ENCODE peak calls at places on chromosomes 4 and X, in five cellular contexts. E, K, V, S and T are unnamed samples.

GRCh38 chr4:113444386-113444785 is 317.2 kb downstream of the CAMK2D start:
- DNase-seq in E (no peak), K (no peak), V (peak; percentile 64), S (peak; percentile 91), T (no peak)

GRCh38 chrX:28158019-28158777 is 176.9 kb upstream of the DCAF8L1 start:
- DNase-seq in E (no peak), K (no peak), V (no peak), S (no peak), T (no peak)

GRCh38 chrX:25017667-25018247 is 2.0 kb upstream of the ARX start:
- DNase-seq in E (no peak), K (peak; percentile 44), V (no peak), S (no peak), T (peak; percentile 4)

GRCh38 chr4:150160473-150160872 is 82.2 kb downstream of the DCLK2 start:
- DNase-seq in E (no peak), K (no peak), V (no peak), S (peak; percentile 75), T (no peak)

GRCh38 chr4:137961051-137961438 is 281.1 kb downstream of the SLC7A11 start:
- DNase-seq in E (no peak), K (peak; percentile 10), V (peak; percentile 90), S (no peak), T (no peak)

GRCh38 chrX:15468036-15468435 is 25.1 kb downstream of the PIR start:
- DNase-seq in E (peak; percentile 76), K (peak; percentile 43), V (peak; percentile 78), S (peak; percentile 17), T (no peak)

GRCh38 chr4:22237155-22237751 is 278.6 kb downstream of the ADGRA3 start:
- DNase-seq in E (peak; percentile 66), K (peak; percentile 29), V (peak; percentile 12), S (no peak), T (no peak)

GRCh38 chr4:82891728-82892466 is 944 bp upstream of the SEC31A start:
- DNase-seq in E (peak; percentile 46), K (no peak), V (peak; percentile 54), S (no peak), T (no peak)

GRCh38 chrX:82748901-82749505 is 759.1 kb upstream of the POU3F4 start:
- DNase-seq in E (no peak), K (no peak), V (peak; percentile 0), S (no peak), T (no peak)

GRCh38 chr4:173231916-173232315 is 63.3 kb downstream of the GALNT7 start:
- DNase-seq in E (no peak), K (no peak), V (peak; percentile 9), S (peak; percentile 79), T (no peak)

GRCh38 chrX:30795981-30796958 is 92.8 kb downstream of the TAB3 start:
- DNase-seq in E (no peak), K (no peak), V (no peak), S (no peak), T (no peak)

GRCh38 chr4:164955107-164955805 is 22.2 kb downstream of the TRIM61 start:
- DNase-seq in E (no peak), K (no peak), V (no peak), S (no peak), T (no peak)

GRCh38 chrX:133214316-133214715 is 3.8 kb downstream of the TFDP3 start:
- DNase-seq in E (no peak), K (no peak), V (peak; percentile 40), S (no peak), T (no peak)

GRCh38 chr4:124863039-124863545 is 150.6 kb upstream of the ANKRD50 start:
- DNase-seq in E (no peak), K (no peak), V (no peak), S (no peak), T (no peak)

GRCh38 chrX:69627744-69628143 is 11.8 kb downstream of the EDA start:
- DNase-seq in E (no peak), K (no peak), V (no peak), S (no peak), T (no peak)

GRCh38 chr4:819401-820229 is 6.3 kb downstream of the CPLX1 start:
- DNase-seq in E (no peak), K (no peak), V (no peak), S (no peak), T (no peak)

GRCh38 chr4:1010522-1011021 is 854 bp upstream of the FGFRL1 start:
- DNase-seq in E (no peak), K (no peak), V (peak; percentile 97), S (peak; percentile 42), T (no peak)

GRCh38 chr4:109730294-109731051 is 603 bp upstream of the PLA2G12A start:
- DNase-seq in E (no peak), K (peak; percentile 59), V (peak; percentile 82), S (peak; percentile 75), T (no peak)

GRCh38 chr4:16665942-16666586 is 232.4 kb downstream of the LDB2 start:
- DNase-seq in E (no peak), K (no peak), V (no peak), S (no peak), T (no peak)

GRCh38 chr4:91681544-91681943 is 622.2 kb upstream of the GRID2 start:
- DNase-seq in E (no peak), K (no peak), V (no peak), S (no peak), T (no peak)

GRCh38 chr4:7135389-7135746 is 57.0 kb upstream of the SORCS2 start:
- DNase-seq in E (no peak), K (no peak), V (peak; percentile 34), S (peak; percentile 6), T (no peak)

GRCh38 chrX:460823-461640 is 74.3 kb upstream of the PPP2R3B start:
- DNase-seq in E (no peak), K (no peak), V (no peak), S (no peak), T (no peak)

GRCh38 chrX:103540145-103540544 is 20.9 kb upstream of the RAB40A start:
- DNase-seq in E (no peak), K (no peak), V (peak; percentile 74), S (no peak), T (no peak)

GRCh38 chrX:21745756-21746155 is 12.2 kb downstream of the SMPX start:
- DNase-seq in E (peak; percentile 73), K (peak; percentile 15), V (peak; percentile 49), S (peak; percentile 24), T (peak; percentile 31)

GRCh38 chr4:76998251-76998901 is 48.8 kb downstream of the SEPTIN11 start:
- DNase-seq in E (no peak), K (no peak), V (peak; percentile 46), S (no peak), T (no peak)

GRCh38 chr4:2790583-2791517 is 2.0 kb upstream of the SH3BP2 start:
- DNase-seq in E (no peak), K (peak; percentile 22), V (no peak), S (no peak), T (no peak)

GRCh38 chrX:151391722-151392121 is 5.3 kb upstream of the VMA21 start:
- DNase-seq in E (no peak), K (no peak), V (no peak), S (no peak), T (no peak)

GRCh38 chrX:123993326-123993725 is 31.8 kb downstream of the STAG2 start:
- DNase-seq in E (no peak), K (no peak), V (peak; percentile 82), S (peak; percentile 70), T (no peak)

GRCh38 chr4:28277931-28278330 is 1417.3 kb downstream of the STIM2 start:
- DNase-seq in E (no peak), K (no peak), V (no peak), S (peak; percentile 22), T (no peak)

GRCh38 chrX:17553451-17553850 is 178.5 kb downstream of the NHS start:
- DNase-seq in E (no peak), K (no peak), V (peak; percentile 79), S (peak; percentile 85), T (no peak)

GRCh38 chr4:19736968-19737756 is 514.5 kb upstream of the SLIT2 start:
- DNase-seq in E (no peak), K (no peak), V (no peak), S (peak; percentile 21), T (no peak)

GRCh38 chrX:104565791-104566687 is at the start of gene IL1RAPL2:
- DNase-seq in E (no peak), K (peak; percentile 49), V (peak; percentile 34), S (no peak), T (no peak)
- H2AFZ ChIP-seq in E (no peak within 1 kb of the TSS), K (no peak within 1 kb of the TSS), V (no peak within 1 kb of the TSS), S (no peak within 1 kb of the TSS), T (no peak within 1 kb of the TSS)

DNA sequence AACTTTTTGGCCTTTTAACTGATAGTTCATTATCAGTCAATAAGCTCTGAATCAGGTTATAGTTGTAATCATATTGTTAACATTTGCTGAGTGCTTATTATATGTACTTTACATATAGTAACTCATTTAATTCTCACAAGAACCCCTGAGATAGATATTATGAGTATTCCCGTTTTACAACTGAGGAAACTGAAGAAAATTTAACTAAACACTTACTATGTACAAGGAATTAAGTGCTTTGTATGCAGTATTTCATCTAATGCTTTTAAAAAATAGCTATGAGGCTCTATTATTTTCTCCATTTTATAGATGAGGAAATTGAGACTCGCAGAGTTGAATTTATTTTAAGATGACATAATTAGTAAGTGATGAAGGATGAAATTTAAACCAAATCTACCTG is 27.7 kb upstream of the FGF2 start:
- DNase-seq in E (no peak), K (no peak), V (no peak), S (no peak), T (no peak)
- H3K9ac ChIP-seq in E (no peak overlapping the region), K (peak overlapping the region; percentile 67), V (peak overlapping the region; percentile 80), S (no peak overlapping the region), T (no peak overlapping the region)

GRCh38 chr4:72592076-72592475 is 23.1 kb upstream of the ADAMTS3 start:
- DNase-seq in E (no peak), K (peak; percentile 55), V (no peak), S (no peak), T (no peak)

GRCh38 chr4:72591547-72591946 is 22.5 kb upstream of the ADAMTS3 start:
- DNase-seq in E (no peak), K (peak; percentile 19), V (peak; percentile 51), S (no peak), T (no peak)

GRCh38 chr4:72582853-72583252 is 13.8 kb upstream of the ADAMTS3 start:
- DNase-seq in E (no peak), K (no peak), V (no peak), S (peak; percentile 58), T (no peak)

DNA sequence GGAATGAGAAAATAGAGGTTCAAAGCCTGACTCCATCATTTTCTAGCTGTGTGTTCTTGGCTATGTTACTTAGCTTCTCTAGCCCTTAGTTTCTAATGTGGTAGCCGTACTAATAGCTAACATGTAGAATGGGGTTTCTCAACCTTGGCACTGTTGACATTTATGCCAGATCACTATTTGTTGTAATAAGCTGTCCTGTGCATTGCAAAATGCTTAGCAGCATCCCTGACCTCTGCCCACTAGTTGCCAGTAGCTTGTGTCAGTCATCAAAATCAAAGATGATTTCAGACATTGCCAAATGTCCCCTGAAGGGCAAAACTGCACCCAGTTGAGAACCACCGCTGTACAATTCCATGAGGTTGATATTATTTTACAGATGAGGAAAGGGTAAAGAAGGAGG is 18.3 kb upstream of the ADAMTS3 start:
- DNase-seq in E (no peak), K (no peak), V (no peak), S (no peak), T (no peak)
- H2AFZ ChIP-seq in E (no peak overlapping the region), K (no peak overlapping the region), V (no peak overlapping the region), S (no peak overlapping the region), T (no peak overlapping the region)

DNA sequence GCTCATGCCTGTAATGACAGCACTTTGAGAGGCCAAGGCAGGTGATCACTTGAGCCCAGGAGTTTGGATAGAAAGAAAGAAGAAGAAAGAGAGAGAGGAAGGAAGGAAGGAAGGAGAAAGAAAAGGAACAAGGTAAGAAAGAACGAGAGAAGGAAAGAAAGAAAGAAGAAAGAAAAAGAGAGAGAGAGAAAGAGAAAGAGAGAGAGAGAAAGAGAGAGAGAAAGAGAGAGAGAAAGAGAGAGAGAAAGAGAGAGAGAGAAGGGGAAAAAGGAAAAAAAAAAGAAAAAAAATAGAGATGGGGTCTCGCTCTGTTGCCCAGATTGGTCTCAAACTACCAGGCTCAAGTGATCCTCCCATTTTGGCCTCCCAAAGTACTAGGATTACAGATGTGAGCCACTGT is 22.5 kb downstream of the ING2 start:
- DNase-seq in E (no peak), K (no peak), V (no peak), S (no peak), T (no peak)
- H3K9ac ChIP-seq in E (no peak overlapping the region), K (no peak overlapping the region), V (no peak overlapping the region), S (no peak overlapping the region), T (no peak overlapping the region)